ENCODE peak calls at places on chromosomes 4 and X, in eight cellular contexts. One of them, this sample, is unnamed.
A peak's percentile ranks its signal among the peaks of the same experiment; 100 is the strongest.

GRCh38 chrX:154358011-154358410 is 16.4 kb downstream of the FLNA start:
- DNase-seq in GM12878: no peak
- DNase-seq in fibroblast of lung: no peak
- DNase-seq in astrocyte: no peak
- DNase-seq in tibial artery: no peak
- DNase-seq in endothelial cell of umbilical vein: no peak
- DNase-seq in heart left ventricle: no peak
- DNase-seq in thyroid gland: no peak
- DNase-seq in this sample: no peak

GRCh38 chrX:15151267-15152196 is 118.4 kb downstream of the ASB9 start:
- DNase-seq in GM12878: peak; percentile 38
- DNase-seq in fibroblast of lung: no peak
- DNase-seq in astrocyte: no peak
- DNase-seq in tibial artery: no peak
- DNase-seq in endothelial cell of umbilical vein: peak; percentile 39
- DNase-seq in heart left ventricle: no peak
- DNase-seq in thyroid gland: no peak
- DNase-seq in this sample: no peak

GRCh38 chr4:74105656-74106275 is 6.8 kb upstream of the CXCL2 start:
- DNase-seq in GM12878: no peak
- DNase-seq in fibroblast of lung: peak; percentile 52
- DNase-seq in astrocyte: no peak
- DNase-seq in tibial artery: no peak
- DNase-seq in endothelial cell of umbilical vein: peak; percentile 59
- DNase-seq in heart left ventricle: peak; percentile 41
- DNase-seq in thyroid gland: no peak
- DNase-seq in this sample: no peak

GRCh38 chr4:7050481-7051143 is 7.4 kb downstream of the TADA2B start:
- DNase-seq in GM12878: no peak
- DNase-seq in fibroblast of lung: no peak
- DNase-seq in astrocyte: no peak
- DNase-seq in tibial artery: no peak
- DNase-seq in endothelial cell of umbilical vein: no peak
- DNase-seq in heart left ventricle: peak; percentile 41
- DNase-seq in thyroid gland: no peak
- DNase-seq in this sample: peak; percentile 53

GRCh38 chr4:83725076-83726074 is 189.5 kb downstream of the GPAT3 start:
- DNase-seq in GM12878: no peak
- DNase-seq in fibroblast of lung: no peak
- DNase-seq in astrocyte: no peak
- DNase-seq in tibial artery: no peak
- DNase-seq in endothelial cell of umbilical vein: no peak
- DNase-seq in heart left ventricle: no peak
- DNase-seq in thyroid gland: no peak
- DNase-seq in this sample: no peak

GRCh38 chr4:153083447-153083921 is 120.8 kb upstream of the TRIM2 start:
- DNase-seq in GM12878: peak; percentile 40
- DNase-seq in fibroblast of lung: peak; percentile 84
- DNase-seq in astrocyte: peak; percentile 60
- DNase-seq in tibial artery: no peak
- DNase-seq in endothelial cell of umbilical vein: peak; percentile 75
- DNase-seq in heart left ventricle: peak; percentile 34
- DNase-seq in thyroid gland: peak; percentile 62
- DNase-seq in this sample: peak; percentile 63

GRCh38 chr4:53916431-53916889 is 147.9 kb downstream of the CHIC2 start:
- DNase-seq in GM12878: no peak
- DNase-seq in fibroblast of lung: no peak
- DNase-seq in astrocyte: peak; percentile 61
- DNase-seq in tibial artery: no peak
- DNase-seq in endothelial cell of umbilical vein: peak; percentile 23
- DNase-seq in heart left ventricle: no peak
- DNase-seq in thyroid gland: no peak
- DNase-seq in this sample: no peak

GRCh38 chr4:38669233-38669632 is 5.2 kb downstream of the KLF3 start:
- DNase-seq in GM12878: no peak
- DNase-seq in fibroblast of lung: no peak
- DNase-seq in astrocyte: peak; percentile 45
- DNase-seq in tibial artery: no peak
- DNase-seq in endothelial cell of umbilical vein: peak; percentile 86
- DNase-seq in heart left ventricle: no peak
- DNase-seq in thyroid gland: no peak
- DNase-seq in this sample: no peak

GRCh38 chr4:121252224-121252806 is 88.2 kb upstream of the TNIP3 start:
- DNase-seq in GM12878: no peak
- DNase-seq in fibroblast of lung: peak; percentile 77
- DNase-seq in astrocyte: peak; percentile 27
- DNase-seq in tibial artery: peak; percentile 67
- DNase-seq in endothelial cell of umbilical vein: peak; percentile 65
- DNase-seq in heart left ventricle: peak; percentile 45
- DNase-seq in thyroid gland: peak; percentile 71
- DNase-seq in this sample: peak; percentile 68

GRCh38 chr4:71426381-71427042 is 87.7 kb downstream of the SLC4A4 start:
- DNase-seq in GM12878: no peak
- DNase-seq in fibroblast of lung: no peak
- DNase-seq in astrocyte: no peak
- DNase-seq in tibial artery: no peak
- DNase-seq in endothelial cell of umbilical vein: no peak
- DNase-seq in heart left ventricle: no peak
- DNase-seq in thyroid gland: no peak
- DNase-seq in this sample: no peak

GRCh38 chr4:64144994-64145393 is 264.3 kb downstream of the TECRL start:
- DNase-seq in GM12878: no peak
- DNase-seq in fibroblast of lung: no peak
- DNase-seq in astrocyte: no peak
- DNase-seq in tibial artery: no peak
- DNase-seq in endothelial cell of umbilical vein: no peak
- DNase-seq in heart left ventricle: no peak
- DNase-seq in thyroid gland: no peak
- DNase-seq in this sample: no peak

GRCh38 chrX:35098419-35098818 is 155.8 kb downstream of the FAM47B start:
- DNase-seq in GM12878: no peak
- DNase-seq in fibroblast of lung: no peak
- DNase-seq in astrocyte: no peak
- DNase-seq in tibial artery: no peak
- DNase-seq in endothelial cell of umbilical vein: peak; percentile 15
- DNase-seq in heart left ventricle: no peak
- DNase-seq in thyroid gland: no peak
- DNase-seq in this sample: no peak

GRCh38 chr4:71380721-71381120 is 41.9 kb downstream of the SLC4A4 start:
- DNase-seq in GM12878: no peak
- DNase-seq in fibroblast of lung: peak; percentile 69
- DNase-seq in astrocyte: peak; percentile 52
- DNase-seq in tibial artery: no peak
- DNase-seq in endothelial cell of umbilical vein: no peak
- DNase-seq in heart left ventricle: no peak
- DNase-seq in thyroid gland: no peak
- DNase-seq in this sample: no peak

GRCh38 chr4:122679946-122680345 is 52.6 kb upstream of the BBS12 start:
- DNase-seq in GM12878: no peak
- DNase-seq in fibroblast of lung: no peak
- DNase-seq in astrocyte: no peak
- DNase-seq in tibial artery: no peak
- DNase-seq in endothelial cell of umbilical vein: no peak
- DNase-seq in heart left ventricle: no peak
- DNase-seq in thyroid gland: no peak
- DNase-seq in this sample: no peak

GRCh38 chr4:11769425-11769824 is 340.7 kb upstream of the HS3ST1 start:
- DNase-seq in GM12878: no peak
- DNase-seq in fibroblast of lung: peak; percentile 72
- DNase-seq in astrocyte: peak; percentile 6
- DNase-seq in tibial artery: no peak
- DNase-seq in endothelial cell of umbilical vein: peak; percentile 51
- DNase-seq in heart left ventricle: peak; percentile 31
- DNase-seq in thyroid gland: no peak
- DNase-seq in this sample: peak; percentile 6

GRCh38 chr4:78518551-78518950 is 33.0 kb upstream of the ANXA3 start:
- DNase-seq in GM12878: no peak
- DNase-seq in fibroblast of lung: no peak
- DNase-seq in astrocyte: no peak
- DNase-seq in tibial artery: no peak
- DNase-seq in endothelial cell of umbilical vein: peak; percentile 76
- DNase-seq in heart left ventricle: no peak
- DNase-seq in thyroid gland: no peak
- DNase-seq in this sample: no peak

GRCh38 chr4:83112239-83112638 is 2.3 kb downstream of the PLAC8 start:
- DNase-seq in GM12878: peak; percentile 86
- DNase-seq in fibroblast of lung: no peak
- DNase-seq in astrocyte: no peak
- DNase-seq in tibial artery: no peak
- DNase-seq in endothelial cell of umbilical vein: no peak
- DNase-seq in heart left ventricle: no peak
- DNase-seq in thyroid gland: no peak
- DNase-seq in this sample: no peak

GRCh38 chr4:3783691-3784306 is 17.6 kb downstream of the ADRA2C start:
- DNase-seq in GM12878: no peak
- DNase-seq in fibroblast of lung: no peak
- DNase-seq in astrocyte: no peak
- DNase-seq in tibial artery: no peak
- DNase-seq in endothelial cell of umbilical vein: no peak
- DNase-seq in heart left ventricle: no peak
- DNase-seq in thyroid gland: no peak
- DNase-seq in this sample: peak; percentile 41

GRCh38 chr4:56728512-56728911 is 47.4 kb upstream of the HOPX start:
- DNase-seq in GM12878: no peak
- DNase-seq in fibroblast of lung: peak; percentile 97
- DNase-seq in astrocyte: peak; percentile 90
- DNase-seq in tibial artery: peak; percentile 71
- DNase-seq in endothelial cell of umbilical vein: peak; percentile 89
- DNase-seq in heart left ventricle: peak; percentile 85
- DNase-seq in thyroid gland: peak; percentile 91
- DNase-seq in this sample: peak; percentile 76

GRCh38 chr4:76704133-76704881 is 193.6 kb downstream of the SOWAHB start:
- DNase-seq in GM12878: no peak
- DNase-seq in fibroblast of lung: peak; percentile 86
- DNase-seq in astrocyte: peak; percentile 69
- DNase-seq in tibial artery: no peak
- DNase-seq in endothelial cell of umbilical vein: peak; percentile 75
- DNase-seq in heart left ventricle: no peak
- DNase-seq in thyroid gland: no peak
- DNase-seq in this sample: peak; percentile 73

GRCh38 chr4:76703676-76704075 is 194.3 kb downstream of the SOWAHB start:
- DNase-seq in GM12878: no peak
- DNase-seq in fibroblast of lung: no peak
- DNase-seq in astrocyte: peak; percentile 41
- DNase-seq in tibial artery: no peak
- DNase-seq in endothelial cell of umbilical vein: no peak
- DNase-seq in heart left ventricle: no peak
- DNase-seq in thyroid gland: no peak
- DNase-seq in this sample: no peak

GRCh38 chr4:76703123-76703490 is 194.8 kb downstream of the SOWAHB start:
- DNase-seq in GM12878: no peak
- DNase-seq in fibroblast of lung: no peak
- DNase-seq in astrocyte: no peak
- DNase-seq in tibial artery: no peak
- DNase-seq in endothelial cell of umbilical vein: no peak
- DNase-seq in heart left ventricle: no peak
- DNase-seq in thyroid gland: no peak
- DNase-seq in this sample: no peak

GRCh38 chr4:76706581-76706980 is 191.4 kb downstream of the SOWAHB start:
- DNase-seq in GM12878: no peak
- DNase-seq in fibroblast of lung: no peak
- DNase-seq in astrocyte: no peak
- DNase-seq in tibial artery: no peak
- DNase-seq in endothelial cell of umbilical vein: no peak
- DNase-seq in heart left ventricle: no peak
- DNase-seq in thyroid gland: no peak
- DNase-seq in this sample: no peak

GRCh38 chr4:76705497-76705896 is 192.4 kb downstream of the SOWAHB start:
- DNase-seq in GM12878: no peak
- DNase-seq in fibroblast of lung: no peak
- DNase-seq in astrocyte: no peak
- DNase-seq in tibial artery: no peak
- DNase-seq in endothelial cell of umbilical vein: no peak
- DNase-seq in heart left ventricle: no peak
- DNase-seq in thyroid gland: no peak
- DNase-seq in this sample: no peak
- H3K4me1 ChIP-seq in GM12878: no peaks in the 10 kb centered on the region
- H3K4me1 ChIP-seq in fibroblast of lung: peaks cover 25% of the 10 kb centered on the region
- H3K4me1 ChIP-seq in astrocyte: peaks cover 34% of the 10 kb centered on the region
- H3K4me1 ChIP-seq in tibial artery: no peaks in the 10 kb centered on the region
- H3K4me1 ChIP-seq in endothelial cell of umbilical vein: peaks cover 35% of the 10 kb centered on the region
- H3K4me1 ChIP-seq in heart left ventricle: peaks cover 31% of the 10 kb centered on the region
- H3K4me1 ChIP-seq in thyroid gland: peaks cover 25% of the 10 kb centered on the region
- H3K4me1 ChIP-seq in this sample: peaks cover 38% of the 10 kb centered on the region

GRCh38 chr4:133775881-133776280 is 425.7 kb downstream of the PABPC4L start:
- DNase-seq in GM12878: no peak
- DNase-seq in fibroblast of lung: peak; percentile 28
- DNase-seq in astrocyte: peak; percentile 60
- DNase-seq in tibial artery: no peak
- DNase-seq in endothelial cell of umbilical vein: no peak
- DNase-seq in heart left ventricle: no peak
- DNase-seq in thyroid gland: no peak
- DNase-seq in this sample: no peak
- H3K27ac ChIP-seq in GM12878: no peak overlapping the region
- H3K27ac ChIP-seq in fibroblast of lung: no peak overlapping the region
- H3K27ac ChIP-seq in astrocyte: no peak overlapping the region
- H3K27ac ChIP-seq in tibial artery: no peak overlapping the region
- H3K27ac ChIP-seq in endothelial cell of umbilical vein: no peak overlapping the region
- H3K27ac ChIP-seq in heart left ventricle: no peak overlapping the region
- H3K27ac ChIP-seq in thyroid gland: no peak overlapping the region
- H3K27ac ChIP-seq in this sample: no peak overlapping the region

GRCh38 chr4:1831331-1831730 is 24.6 kb downstream of the LETM1 start:
- DNase-seq in GM12878: no peak
- DNase-seq in fibroblast of lung: no peak
- DNase-seq in astrocyte: no peak
- DNase-seq in tibial artery: no peak
- DNase-seq in endothelial cell of umbilical vein: no peak
- DNase-seq in heart left ventricle: no peak
- DNase-seq in thyroid gland: no peak
- DNase-seq in this sample: no peak
- H3K36me3 ChIP-seq in GM12878: peaks cover 33% of the 10 kb centered on the region
- H3K36me3 ChIP-seq in fibroblast of lung: peaks cover 22% of the 10 kb centered on the region
- H3K36me3 ChIP-seq in astrocyte: peaks cover 29% of the 10 kb centered on the region
- H3K36me3 ChIP-seq in tibial artery: peaks cover 76% of the 10 kb centered on the region
- H3K36me3 ChIP-seq in endothelial cell of umbilical vein: peaks cover 14% of the 10 kb centered on the region
- H3K36me3 ChIP-seq in heart left ventricle: peaks cover 13% of the 10 kb centered on the region
- H3K36me3 ChIP-seq in thyroid gland: peaks cover 20% of the 10 kb centered on the region
- H3K36me3 ChIP-seq in this sample: peaks cover 43% of the 10 kb centered on the region

GRCh38 chrX:97692575-97692974 is 808.9 kb downstream of the RPA4 start:
- DNase-seq in GM12878: no peak
- DNase-seq in fibroblast of lung: no peak
- DNase-seq in astrocyte: no peak
- DNase-seq in tibial artery: no peak
- DNase-seq in endothelial cell of umbilical vein: peak; percentile 1
- DNase-seq in heart left ventricle: no peak
- DNase-seq in thyroid gland: no peak
- DNase-seq in this sample: no peak

DNA sequence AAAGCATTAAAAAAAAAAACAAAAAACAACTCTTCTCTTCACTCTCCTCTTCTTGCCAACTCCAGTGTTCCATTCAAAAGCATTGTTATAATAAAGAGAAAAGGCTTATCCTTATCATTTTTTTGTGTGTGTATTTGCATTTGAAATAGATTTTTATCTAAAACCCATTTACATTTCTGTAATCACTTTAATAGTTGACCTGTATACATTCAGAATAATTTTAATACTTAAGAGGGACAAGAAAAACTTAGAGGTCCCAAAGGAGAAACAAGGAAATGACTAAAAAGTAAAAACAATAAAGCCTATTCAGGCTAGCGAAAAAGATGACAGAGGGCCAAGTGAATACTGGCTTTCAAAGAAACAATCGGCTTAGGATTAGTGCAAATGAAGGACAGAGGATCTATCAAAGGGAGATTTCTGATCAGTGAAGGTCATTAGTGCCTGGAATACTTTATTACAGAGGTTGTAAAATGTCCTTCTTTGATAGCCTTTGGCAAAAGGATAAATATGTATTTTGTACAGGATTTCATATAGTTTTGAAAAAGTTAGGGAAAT is 808.3 kb downstream of the RPA4 start:
- DNase-seq in GM12878: no peak
- DNase-seq in fibroblast of lung: no peak
- DNase-seq in astrocyte: no peak
- DNase-seq in tibial artery: no peak
- DNase-seq in endothelial cell of umbilical vein: peak; percentile 50
- DNase-seq in heart left ventricle: no peak
- DNase-seq in thyroid gland: no peak
- DNase-seq in this sample: no peak
- H3K4me1 ChIP-seq in GM12878: no peaks in the 10 kb centered on the region
- H3K4me1 ChIP-seq in fibroblast of lung: no peaks in the 10 kb centered on the region
- H3K4me1 ChIP-seq in astrocyte: no peaks in the 10 kb centered on the region
- H3K4me1 ChIP-seq in tibial artery: no peaks in the 10 kb centered on the region
- H3K4me1 ChIP-seq in endothelial cell of umbilical vein: peaks cover 9% of the 10 kb centered on the region
- H3K4me1 ChIP-seq in heart left ventricle: no peaks in the 10 kb centered on the region
- H3K4me1 ChIP-seq in thyroid gland: no peaks in the 10 kb centered on the region
- H3K4me1 ChIP-seq in this sample: no peaks in the 10 kb centered on the region

This sample was measured in body of pancreas.